ENCODE peak calls at places on chromosomes 12 and 14, in seven cellular contexts. G, J, A, Z, Q, C and W are unnamed samples. For H3K4me1, the result is how much of the 10 kb centered on the place peaks cover.

GRCh38 chr12:27177716-27178115 is 66.4 kb upstream of the STK38L start:
- DNase-seq in J (no peak), Q (no peak), C (no peak), A (no peak), G (no peak), Z (no peak), W (no peak)

GRCh38 chr12:49909826-49910225 is 6.1 kb upstream of the FAIM2 start:
- DNase-seq in Q (no peak), C (no peak), G (no peak), J (no peak), Z (no peak), A (no peak), W (no peak)

GRCh38 chr14:21680072-21680471 is 6.5 kb upstream of the OR4E1 start:
- DNase-seq in A (peak), J (no peak), Q (no peak), C (no peak), G (no peak), Z (no peak), W (no peak)

GRCh38 chr14:90844321-90844720 is 28.1 kb upstream of the TTC7B start:
- DNase-seq in G (no peak), Z (no peak), J (no peak), C (no peak), A (no peak), Q (no peak), W (no peak)

GRCh38 chr12:40253936-40254335 is 29.1 kb downstream of the LRRK2 start:
- DNase-seq in C (no peak), A (no peak), Q (no peak), G (no peak), J (no peak), Z (no peak), W (no peak)

GRCh38 chr12:80129895-80130535 is 30.7 kb downstream of the OTOGL start:
- DNase-seq in C (no peak), G (no peak), J (no peak), A (no peak), Q (no peak), Z (no peak), W (no peak)

GRCh38 chr12:62629971-62630739 is 163.5 kb downstream of the MON2 start:
- DNase-seq in G (no peak), Z (no peak), C (no peak), Q (no peak), J (no peak), A (no peak), W (no peak)

GRCh38 chr12:115335048-115335447 is 651.1 kb upstream of the TBX3 start:
- DNase-seq in Q (peak), J (no peak), G (no peak), C (no peak), Z (no peak), A (no peak), W (no peak)

GRCh38 chr12:2653461-2653965 is 141.3 kb upstream of the FKBP4 start:
- DNase-seq in J (peak), Q (no peak), G (no peak), C (no peak), Z (no peak), A (no peak), W (no peak)

GRCh38 chr14:99512571-99513182 is 31.5 kb downstream of the CCNK start:
- DNase-seq in Z (no peak), J (no peak), C (no peak), G (no peak), A (no peak), Q (no peak), W (no peak)
- H3K27ac ChIP-seq in Z (no peak), J (no peak), C (no peak), G (no peak), A (no peak), Q (no peak), W (no peak)

GRCh38 chr14:60220917-60221316 is 28.1 kb upstream of the PPM1A start:
- DNase-seq in Q (no peak), J (no peak), A (no peak), C (no peak), G (no peak), Z (no peak), W (no peak)
- H3K4me3 ChIP-seq in Q (no peak), J (no peak), A (no peak), C (no peak), G (no peak), Z (no peak), W (no peak)

GRCh38 chr12:120690978-120691377 is 4.0 kb downstream of the MLEC start:
- DNase-seq in G (no peak), J (no peak), C (no peak), Q (no peak), A (no peak), Z (no peak), W (no peak)
- H3K4me1 ChIP-seq in G (under half), J (under half), C (under half), Q (half or more), A (half or more), Z (under half), W (under half)

GRCh38 chr12:122732170-122732569 is 1.5 kb upstream of the HCAR1 start:
- DNase-seq in Q (no peak), A (no peak), C (no peak), G (no peak), Z (no peak), J (no peak), W (no peak)
- H3K27ac ChIP-seq in Q (no peak), A (no peak), C (no peak), G (peak), Z (no peak), J (no peak), W (no peak)

GRCh38 chr14:68843471-68844209 is 50.8 kb upstream of the ZFP36L1 start:
- DNase-seq in J (peak), G (peak), Z (peak), A (peak), C (no peak), Q (peak), W (no peak)
- H3K4me3 ChIP-seq in J (peak), G (no peak), Z (no peak), A (no peak), C (no peak), Q (peak), W (peak)

GRCh38 chr14:89184952-89185351 is 232.1 kb downstream of the FOXN3 start:
- DNase-seq in G (no peak), A (no peak), C (no peak), Z (no peak), J (no peak), Q (peak), W (no peak)

GRCh38 chr14:89180546-89180945 is 236.5 kb downstream of the FOXN3 start:
- DNase-seq in C (no peak), Q (no peak), J (no peak), Z (no peak), A (no peak), G (no peak), W (no peak)

GRCh38 chr14:89178802-89179201 is 238.2 kb downstream of the FOXN3 start:
- DNase-seq in C (no peak), Q (no peak), A (no peak), J (no peak), Z (no peak), G (no peak), W (no peak)

GRCh38 chr14:89179891-89180404 is 237.1 kb downstream of the FOXN3 start:
- DNase-seq in J (no peak), Z (no peak), C (no peak), G (no peak), Q (peak), A (no peak), W (no peak)

GRCh38 chr14:89182326-89182725 is 234.7 kb downstream of the FOXN3 start:
- DNase-seq in A (no peak), J (no peak), Z (no peak), Q (no peak), C (no peak), G (no peak), W (no peak)
- H3K4me1 ChIP-seq in A (under half), J (under half), Z (under half), Q (half or more), C (under half), G (under half), W (under half)